ENCODE peak calls at places on chromosomes 3 and 15, in seven cellular contexts. P is colonic mucosa, E is MM.1S, W is pancreas, J is heart left ventricle, O is psoas muscle, Z is body of pancreas. S is an unnamed sample.

GRCh38 chr15:38536201-38536676 is 28.4 kb downstream of the RASGRP1 start:
- DNase-seq in P (no peak), E (no peak), W (peak; percentile 13), J (peak; percentile 53), O (peak; percentile 23), Z (peak; percentile 48), S (peak; percentile 27)

GRCh38 chr15:65092046-65092770 is 15.7 kb downstream of the KBTBD13 start:
- DNase-seq in P (no peak), E (no peak), W (no peak), J (no peak), O (no peak), Z (no peak), S (no peak)

GRCh38 chr3:22714758-22715157 is 488.4 kb upstream of the UBE2E2 start:
- DNase-seq in P (no peak), E (no peak), W (no peak), J (no peak), O (no peak), Z (no peak), S (no peak)

GRCh38 chr3:65811050-65811766 is 227.5 kb downstream of the MAGI1 start:
- DNase-seq in P (no peak), E (no peak), W (no peak), J (peak; percentile 29), O (peak; percentile 14), Z (no peak), S (no peak)

GRCh38 chr3:86793786-86794185 is 197.2 kb downstream of the VGLL3 start:
- DNase-seq in P (no peak), E (no peak), W (no peak), J (no peak), O (no peak), Z (no peak), S (peak; percentile 42)

GRCh38 chr15:40190591-40190990 is 29.7 kb downstream of the BUB1B start:
- DNase-seq in P (no peak), E (no peak), W (no peak), J (no peak), O (no peak), Z (no peak), S (no peak)

GRCh38 chr15:38843736-38844590 is 279.3 kb upstream of the RASGRP1 start:
- DNase-seq in P (no peak), E (no peak), W (no peak), J (no peak), O (no peak), Z (no peak), S (no peak)

GRCh38 chr3:142223282-142223681 is 2.1 kb downstream of the GK5 start:
- DNase-seq in P (no peak), E (no peak), W (no peak), J (no peak), O (no peak), Z (no peak), S (no peak)

GRCh38 chr3:184742676-184743135 is 30.8 kb upstream of the MAGEF1 start:
- DNase-seq in P (no peak), E (no peak), W (peak; percentile 1), J (no peak), O (no peak), Z (no peak), S (peak; percentile 5)

GRCh38 chr3:190173426-190173825 is 52.7 kb upstream of the P3H2 start:
- DNase-seq in P (no peak), E (no peak), W (no peak), J (no peak), O (no peak), Z (no peak), S (no peak)

GRCh38 chr3:151135548-151136337 is 50.3 kb downstream of the MED12L start:
- DNase-seq in P (no peak), E (peak; percentile 69), W (peak; percentile 40), J (peak; percentile 31), O (no peak), Z (peak; percentile 67), S (no peak)

GRCh38 chr3:122092460-122093165 is 37.5 kb downstream of the CD86 start:
- DNase-seq in P (peak; percentile 29), E (peak; percentile 51), W (peak; percentile 12), J (peak; percentile 36), O (peak; percentile 24), Z (no peak), S (no peak)

GRCh38 chr3:61158152-61158551 is 93.1 kb downstream of the FHIT start:
- DNase-seq in P (no peak), E (no peak), W (no peak), J (no peak), O (no peak), Z (no peak), S (no peak)

GRCh38 chr3:111691293-111691909 is 96.3 kb upstream of the ZBED2 start:
- DNase-seq in P (no peak), E (peak; percentile 46), W (no peak), J (no peak), O (no peak), Z (no peak), S (no peak)

GRCh38 chr3:118818386-118818785 is 216.3 kb downstream of the IGSF11 start:
- DNase-seq in P (no peak), E (no peak), W (no peak), J (no peak), O (no peak), Z (no peak), S (no peak)

GRCh38 chr15:57751177-57751800 is 44.8 kb downstream of the POLR2M start:
- DNase-seq in P (no peak), E (peak; percentile 27), W (no peak), J (no peak), O (no peak), Z (no peak), S (no peak)

GRCh38 chr3:30682434-30683155 is 76.2 kb downstream of the TGFBR2 start:
- DNase-seq in P (no peak), E (no peak), W (no peak), J (no peak), O (no peak), Z (no peak), S (no peak)
- H3K4me1 ChIP-seq in P (no peaks in the 10 kb centered on the region), E (no peaks in the 10 kb centered on the region), W (peaks cover 3% of the 10 kb centered on the region), J (peaks cover 88% of the 10 kb centered on the region), O (peaks cover 47% of the 10 kb centered on the region), Z (peaks cover 21% of the 10 kb centered on the region), S (peaks cover 38% of the 10 kb centered on the region)

DNA sequence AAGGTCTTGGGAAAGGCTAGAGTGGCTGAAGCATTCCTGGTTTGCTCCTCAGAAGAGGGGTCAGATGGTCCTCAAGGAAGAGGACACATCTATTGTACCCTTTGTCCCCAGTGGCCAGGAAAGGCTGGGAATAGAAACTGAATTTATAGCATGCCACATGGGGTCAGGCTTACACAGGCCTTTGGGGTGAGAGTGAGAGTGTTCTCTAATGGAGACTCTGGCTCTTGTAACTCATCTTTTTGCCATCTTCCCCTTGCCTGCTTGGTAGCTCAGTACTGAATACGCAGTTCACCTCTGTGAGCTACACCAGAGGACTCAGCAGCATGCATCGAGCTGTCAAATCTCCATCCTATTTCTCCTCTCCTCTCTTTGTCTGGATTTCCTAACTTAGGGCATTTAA is 87.5 kb downstream of the ATP2B2 start:
- DNase-seq in P (no peak), E (no peak), W (no peak), J (no peak), O (no peak), Z (no peak), S (no peak)
- TF ChIP-seq CTCF in P (no peak), E (no peak), W (no peak), J (no peak), O (peak; percentile 28), Z (peak; percentile 25), S (no peak)

DNA sequence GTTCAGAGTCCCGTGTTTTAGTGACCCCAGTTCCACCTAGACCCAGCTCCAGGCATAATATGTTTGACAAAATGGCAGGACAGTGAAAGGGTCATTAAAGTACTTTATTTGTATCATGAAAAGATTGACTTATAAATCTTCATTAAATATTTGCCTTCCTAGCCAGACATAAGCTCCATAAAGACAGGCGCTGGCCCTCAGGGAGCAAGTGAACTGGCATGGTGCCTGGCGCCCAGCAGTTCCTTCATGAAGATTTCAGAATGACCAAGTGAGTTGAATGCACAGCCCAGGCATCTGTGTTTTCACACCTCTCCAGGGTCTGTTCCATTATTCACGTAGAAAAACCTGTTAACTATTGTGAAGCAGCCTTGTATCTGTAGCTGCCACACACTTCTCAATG is 166.2 kb downstream of the GAP43 start:
- DNase-seq in P (no peak), E (no peak), W (no peak), J (no peak), O (no peak), Z (no peak), S (no peak)
- H3K4me1 ChIP-seq in P (peaks cover 3% of the 10 kb centered on the region), E (peaks cover 5% of the 10 kb centered on the region), W (peaks cover 6% of the 10 kb centered on the region), J (peaks cover 12% of the 10 kb centered on the region), O (no peaks in the 10 kb centered on the region), Z (peaks cover 15% of the 10 kb centered on the region), S (no peaks in the 10 kb centered on the region)

GRCh38 chr3:57436195-57436761 is 107.9 kb downstream of the DNAH12 start:
- DNase-seq in P (no peak), E (no peak), W (no peak), J (no peak), O (no peak), Z (no peak), S (no peak)

GRCh38 chr3:57434041-57434440 is 110.1 kb downstream of the DNAH12 start:
- DNase-seq in P (no peak), E (peak; percentile 21), W (no peak), J (no peak), O (no peak), Z (no peak), S (no peak)
- TF ChIP-seq CTCF in P (peak; percentile 28), E (peak; percentile 38), W (no peak), J (no peak), O (peak; percentile 53), Z (peak; percentile 48), S (no peak)

DNA sequence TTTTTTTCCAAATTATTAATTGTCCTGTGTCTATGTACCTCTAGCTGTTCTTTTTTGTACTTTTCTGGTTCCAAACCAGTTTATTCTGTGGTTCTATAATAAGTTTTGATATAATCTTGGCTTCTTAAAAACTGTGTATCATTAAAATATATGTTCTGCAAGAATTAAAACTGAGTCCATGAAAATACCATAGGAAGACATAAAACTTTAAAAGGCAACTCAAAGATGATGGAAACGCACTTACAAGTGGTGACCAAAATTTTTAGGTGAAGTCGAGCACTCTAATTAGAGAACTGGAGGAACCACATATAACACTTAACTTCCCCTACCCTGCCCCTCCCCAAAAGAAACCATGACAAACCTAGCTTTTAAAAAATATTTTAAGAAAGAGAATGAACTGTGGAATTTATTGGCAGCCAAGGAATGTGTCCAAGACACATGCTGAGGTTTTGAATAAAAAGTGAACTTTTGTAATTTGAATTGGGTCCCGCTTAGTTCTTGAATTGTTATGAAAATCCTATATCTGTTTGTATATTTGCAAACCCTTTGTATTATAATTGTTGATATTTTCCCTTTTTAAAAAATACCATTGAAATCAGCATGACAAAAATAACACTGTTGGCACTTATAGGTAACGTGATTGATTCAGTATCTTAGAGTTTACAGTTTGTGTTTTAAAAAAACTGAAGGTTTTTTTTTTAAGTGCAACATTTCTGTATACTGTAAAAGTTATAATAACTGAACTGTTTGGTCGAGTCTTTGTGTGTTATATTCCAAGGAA is 7.7 kb downstream of the NR2F2 start:
- DNase-seq in P (peak; percentile 14), E (no peak), W (no peak), J (no peak), O (no peak), Z (no peak), S (no peak)
- H3K4me1 ChIP-seq in P (peaks cover 11% of the 10 kb centered on the region), E (no peaks in the 10 kb centered on the region), W (no peaks in the 10 kb centered on the region), J (peaks cover 14% of the 10 kb centered on the region), O (peaks cover 7% of the 10 kb centered on the region), Z (peaks cover 62% of the 10 kb centered on the region), S (no peaks in the 10 kb centered on the region)

GRCh38 chr15:71085809-71086208 is 29.5 kb upstream of the THSD4 start:
- DNase-seq in P (no peak), E (no peak), W (no peak), J (no peak), O (no peak), Z (no peak), S (no peak)
- TF ChIP-seq CTCF in P (no peak), E (no peak), W (no peak), J (no peak), O (no peak), Z (no peak), S (no peak)